ENCODE peak calls at places on chromosome 21, in five cellular contexts. T is lower lobe of right lung, Y is mammary epithelial cell, E is BE2C, H is hepatocyte. G is an unnamed sample. For H3K4me1 and H3K36me3, the result is how much of the 10 kb centered on the place peaks cover.

GRCh38 chr21:26167593-26167992 is 3.0 kb downstream of the APP start:
- DNase-seq in H (no peak), Y (no peak), T (no peak), E (no peak), G (no peak)

GRCh38 chr21:14057313-14057712 is 153.4 kb downstream of the LIPI start:
- DNase-seq in T (no peak), H (no peak), E (no peak), Y (no peak), G (no peak)

GRCh38 chr21:45299864-45300785 is 12.4 kb upstream of the POFUT2 start:
- DNase-seq in T (peak), E (no peak), Y (no peak), H (no peak), G (no peak)

GRCh38 chr21:42252267-42252666 is 33.3 kb downstream of the ABCG1 start:
- DNase-seq in Y (no peak), E (no peak), H (no peak), T (peak), G (no peak)

GRCh38 chr21:45383615-45384201 is 21.3 kb upstream of the COL18A1 start:
- DNase-seq in T (peak), H (no peak), Y (no peak), E (peak), G (no peak)

GRCh38 chr21:39182484-39183271 is 573 bp downstream of the PSMG1 start:
- DNase-seq in H (no peak), E (no peak), T (no peak), Y (no peak), G (peak)

GRCh38 chr21:44502559-44502958 is 37.4 kb downstream of the KRTAP10-1 start:
- DNase-seq in E (no peak), H (no peak), T (peak), Y (no peak), G (no peak)

GRCh38 chr21:25871566-25871965 is 136.8 kb downstream of the GABPA start:
- DNase-seq in H (no peak), E (peak), Y (no peak), T (no peak), G (peak)

GRCh38 chr21:41766883-41767605 is at the start of gene RIPK4:
- DNase-seq in Y (peak), T (peak), H (peak), E (no peak), G (peak)

GRCh38 chr21:15617968-15618367 is 111.8 kb upstream of the USP25 start:
- DNase-seq in E (no peak), T (no peak), Y (peak), H (no peak), G (no peak)

GRCh38 chr21:41622831-41623548 is 115.0 kb upstream of the TMPRSS2 start:
- DNase-seq in H (no peak), E (no peak), T (no peak), Y (no peak), G (no peak)

GRCh38 chr21:44947930-44948331 is 8.1 kb downstream of the SLX9 start:
- DNase-seq in H (no peak), T (peak), Y (no peak), E (peak), G (no peak)

DNA sequence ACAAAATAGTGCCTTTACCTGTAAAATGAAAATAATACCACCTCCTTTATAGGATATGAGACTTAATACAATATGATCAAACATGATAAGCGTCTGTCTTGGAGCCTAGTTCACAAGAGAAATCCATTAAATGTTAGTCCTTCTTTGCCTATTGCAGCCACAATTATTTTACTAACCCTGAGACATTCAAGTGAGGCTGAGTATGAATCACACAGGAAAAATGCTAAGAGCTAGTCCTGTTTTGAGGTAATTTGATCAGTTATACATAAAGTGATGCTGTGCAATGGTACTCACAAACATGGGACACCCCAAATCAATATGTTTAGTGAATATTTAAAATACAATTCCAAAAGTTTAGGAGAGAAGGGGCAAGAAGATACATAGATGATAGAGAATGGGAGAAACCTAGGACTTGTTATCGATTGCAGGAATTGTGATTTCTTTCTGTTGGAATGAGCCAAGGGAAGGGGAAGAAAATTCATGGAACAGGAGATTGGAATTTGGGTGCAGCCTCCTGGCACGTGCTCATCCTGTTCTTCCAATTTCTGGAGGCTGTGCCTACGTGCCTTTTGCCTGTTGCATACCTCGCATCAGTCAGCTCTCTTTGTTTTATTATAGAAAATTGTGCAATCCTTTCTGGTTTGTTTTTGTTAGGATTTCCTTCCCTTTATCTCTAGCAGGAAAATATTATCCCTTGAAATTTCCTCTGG is 39.9 kb upstream of the BACH1 start:
- DNase-seq in Y (peak), T (no peak), E (no peak), H (no peak), G (no peak)
- H3K4me1 ChIP-seq in Y (under half), T (under half), E (under half), H (under half), G (under half)

DNA sequence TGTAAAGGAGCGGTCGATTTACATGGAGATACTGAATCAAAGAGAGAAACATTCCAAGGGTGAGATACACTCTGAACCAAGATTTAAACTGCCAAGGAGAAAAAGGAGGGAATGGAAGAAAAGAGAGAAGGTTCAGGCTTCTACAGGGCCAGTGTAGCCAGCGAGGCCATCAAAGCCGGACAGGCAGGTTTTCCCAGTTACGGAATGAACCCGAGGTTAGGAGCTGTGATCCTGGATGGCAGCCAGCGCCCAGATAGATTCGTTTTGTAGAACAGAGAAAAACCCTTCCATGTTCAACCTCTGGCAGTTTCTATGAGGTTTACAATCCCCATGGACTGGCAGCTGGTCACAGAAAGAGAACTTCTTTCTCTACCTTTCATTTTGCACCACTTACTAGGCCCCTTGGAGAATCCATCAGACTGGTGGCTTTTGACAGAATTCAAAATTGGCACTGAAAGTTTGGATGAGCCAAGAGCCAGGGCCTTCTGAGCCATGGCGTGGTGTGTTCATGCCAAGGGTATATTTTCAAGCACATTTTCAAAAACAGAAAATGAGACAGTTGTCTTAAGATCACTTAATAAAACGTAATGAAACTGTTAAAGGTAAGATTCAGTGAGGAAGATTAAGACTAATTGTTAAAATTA is 171.5 kb downstream of the RUNX1 start:
- DNase-seq in H (peak), T (peak), Y (no peak), E (no peak), G (no peak)
- H3K36me3 ChIP-seq in H (under half), T (half or more), Y (half or more), E (under half), G (under half)

GRCh38 chr21:34023691-34024381 is 49.5 kb upstream of the MRPS6 start:
- DNase-seq in E (no peak), H (no peak), Y (no peak), T (no peak), G (no peak)
- H3K4me1 ChIP-seq in E (under half), H (under half), Y (under half), T (under half), G (under half)

DNA sequence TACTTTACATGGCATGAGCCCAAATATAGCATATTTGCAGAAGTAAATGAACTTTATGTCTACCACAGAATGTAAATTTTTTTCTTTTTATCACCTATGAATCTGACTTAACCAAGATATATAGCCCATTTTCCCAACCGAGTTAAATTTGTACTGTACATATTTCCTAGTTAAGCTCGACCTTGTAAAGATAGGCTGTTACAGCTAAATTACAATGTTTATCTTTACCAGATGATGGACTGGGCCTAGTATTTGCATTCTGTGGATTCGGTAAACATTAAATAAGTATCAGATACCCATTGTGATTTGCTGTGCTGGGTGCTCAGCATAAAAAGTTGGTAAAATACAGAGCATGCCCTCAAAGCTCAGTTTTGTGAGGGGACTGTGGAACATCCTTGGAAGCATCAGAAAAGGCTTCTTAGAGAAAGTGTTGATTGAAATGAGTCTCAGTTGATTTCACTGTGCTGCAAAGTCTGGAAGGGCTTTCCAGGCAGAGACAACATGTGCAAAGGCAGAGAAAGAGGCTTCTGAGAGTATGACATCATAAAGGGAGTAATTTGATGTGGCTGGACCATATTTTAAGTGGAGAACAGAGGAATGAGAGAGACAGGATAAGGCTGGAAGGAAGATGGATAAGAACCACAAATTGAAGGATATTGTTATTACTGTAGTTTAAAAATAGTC is 27.4 kb downstream of the MORC3 start:
- DNase-seq in E (no peak), H (no peak), Y (no peak), T (no peak), G (no peak)
- H3K36me3 ChIP-seq in E (under half), H (under half), Y (under half), T (half or more), G (under half)

G was measured in testis.